ENCODE peak calls at places on chromosomes 4 and X, in four cellular contexts. One of them, this sample, is unnamed.

GRCh38 chr4:151992301-151992700 is 231.5 kb upstream of the GATB start:
- DNase-seq in ovary: no peak
- DNase-seq in heart right ventricle: no peak
- DNase-seq in K562: no peak
- DNase-seq in this sample: no peak

GRCh38 chrX:51847463-51847862 is 46.0 kb upstream of the MAGED1 start:
- DNase-seq in ovary: no peak
- DNase-seq in heart right ventricle: no peak
- DNase-seq in K562: no peak
- DNase-seq in this sample: no peak

GRCh38 chr4:163495900-163496299 is 1.4 kb downstream of the TMA16 start:
- DNase-seq in ovary: no peak
- DNase-seq in heart right ventricle: no peak
- DNase-seq in K562: no peak
- DNase-seq in this sample: no peak

GRCh38 chrX:39063037-39063436 is 261.8 kb downstream of the MID1IP1 start:
- DNase-seq in ovary: no peak
- DNase-seq in heart right ventricle: no peak
- DNase-seq in K562: no peak
- DNase-seq in this sample: peak; percentile 87

GRCh38 chr4:39576268-39576667 is 49.0 kb upstream of the UGDH start:
- DNase-seq in ovary: no peak
- DNase-seq in heart right ventricle: no peak
- DNase-seq in K562: no peak
- DNase-seq in this sample: no peak

GRCh38 chrX:13357925-13358324 is 38.1 kb upstream of the ATXN3L start:
- DNase-seq in ovary: no peak
- DNase-seq in heart right ventricle: no peak
- DNase-seq in K562: no peak
- DNase-seq in this sample: no peak

GRCh38 chr4:23269583-23269982 is 576.8 kb downstream of the GBA3 start:
- DNase-seq in ovary: no peak
- DNase-seq in heart right ventricle: no peak
- DNase-seq in K562: no peak
- DNase-seq in this sample: no peak

GRCh38 chr4:5747746-5748365 is 36.9 kb downstream of the EVC start:
- DNase-seq in ovary: no peak
- DNase-seq in heart right ventricle: no peak
- DNase-seq in K562: no peak
- DNase-seq in this sample: no peak

GRCh38 chr4:38857354-38858096 is 908 bp upstream of the TLR6 start:
- DNase-seq in ovary: no peak
- DNase-seq in heart right ventricle: no peak
- DNase-seq in K562: no peak
- DNase-seq in this sample: peak; percentile 87

GRCh38 chrX:29241831-29242230 is 654.6 kb downstream of the IL1RAPL1 start:
- DNase-seq in ovary: no peak
- DNase-seq in heart right ventricle: no peak
- DNase-seq in K562: no peak
- DNase-seq in this sample: no peak

GRCh38 chr4:36187723-36188333 is 56.5 kb downstream of the ARAP2 start:
- DNase-seq in ovary: no peak
- DNase-seq in heart right ventricle: no peak
- DNase-seq in K562: no peak
- DNase-seq in this sample: no peak

GRCh38 chr4:85147481-85148076 is 181.1 kb upstream of the WDFY3 start:
- DNase-seq in ovary: peak; percentile 38
- DNase-seq in heart right ventricle: peak; percentile 27
- DNase-seq in K562: peak; percentile 22
- DNase-seq in this sample: no peak

GRCh38 chr4:143554728-143555597 is 41.5 kb downstream of the SMARCA5 start:
- DNase-seq in ovary: no peak
- DNase-seq in heart right ventricle: no peak
- DNase-seq in K562: no peak
- DNase-seq in this sample: no peak

GRCh38 chr4:151676301-151676700 is 84.5 kb downstream of the GATB start:
- DNase-seq in ovary: no peak
- DNase-seq in heart right ventricle: no peak
- DNase-seq in K562: no peak
- DNase-seq in this sample: no peak

GRCh38 chrX:129636175-129636681 is 18.5 kb downstream of the APLN start:
- DNase-seq in ovary: no peak
- DNase-seq in heart right ventricle: no peak
- DNase-seq in K562: peak; percentile 24
- DNase-seq in this sample: no peak

GRCh38 chr4:8656185-8656517 is 63.6 kb downstream of the CPZ start:
- DNase-seq in ovary: no peak
- DNase-seq in heart right ventricle: no peak
- DNase-seq in K562: no peak
- DNase-seq in this sample: no peak

GRCh38 chr4:41256131-41256739 is 493 bp upstream of the UCHL1 start:
- DNase-seq in ovary: no peak
- DNase-seq in heart right ventricle: no peak
- DNase-seq in K562: no peak
- DNase-seq in this sample: no peak

GRCh38 chrX:76127341-76127740 is 45.5 kb upstream of the PBDC1 start:
- DNase-seq in ovary: no peak
- DNase-seq in heart right ventricle: no peak
- DNase-seq in K562: no peak
- DNase-seq in this sample: no peak

GRCh38 chr4:178090640-178091411 is 648.6 kb upstream of the AGA start:
- DNase-seq in ovary: no peak
- DNase-seq in heart right ventricle: no peak
- DNase-seq in K562: no peak
- DNase-seq in this sample: no peak

GRCh38 chr4:176444741-176445140 is 125.0 kb downstream of the SPCS3 start:
- DNase-seq in ovary: no peak
- DNase-seq in heart right ventricle: no peak
- DNase-seq in K562: no peak
- DNase-seq in this sample: no peak

GRCh38 chr4:16889945-16890344 is 8.5 kb downstream of the LDB2 start:
- DNase-seq in ovary: no peak
- DNase-seq in heart right ventricle: no peak
- DNase-seq in K562: no peak
- DNase-seq in this sample: no peak

GRCh38 chrX:134572816-134573682 is 85.2 kb downstream of the PLAC1 start:
- DNase-seq in ovary: no peak
- DNase-seq in heart right ventricle: no peak
- DNase-seq in K562: no peak
- DNase-seq in this sample: no peak

GRCh38 chrX:129983575-129984131 is 1.2 kb downstream of the BCORL1 start:
- DNase-seq in ovary: peak; percentile 50
- DNase-seq in heart right ventricle: peak; percentile 22
- DNase-seq in K562: peak; percentile 44
- DNase-seq in this sample: no peak

GRCh38 chr4:71549516-71550160 is 210.8 kb downstream of the SLC4A4 start:
- DNase-seq in ovary: no peak
- DNase-seq in heart right ventricle: no peak
- DNase-seq in K562: no peak
- DNase-seq in this sample: no peak

GRCh38 chr4:8419222-8420041 is 21.1 kb downstream of the ACOX3 start:
- DNase-seq in ovary: no peak
- DNase-seq in heart right ventricle: no peak
- DNase-seq in K562: no peak
- DNase-seq in this sample: no peak

GRCh38 chr4:188534297-188534696 is 395.1 kb downstream of the TRIML1 start:
- DNase-seq in ovary: no peak
- DNase-seq in heart right ventricle: no peak
- DNase-seq in K562: no peak
- DNase-seq in this sample: no peak

GRCh38 chr4:142719854-142720541 is 126.1 kb downstream of the INPP4B start:
- DNase-seq in ovary: no peak
- DNase-seq in heart right ventricle: no peak
- DNase-seq in K562: no peak
- DNase-seq in this sample: no peak

GRCh38 chrX:1521459-1521956 is 15.5 kb downstream of the P2RY8 start:
- DNase-seq in ovary: no peak
- DNase-seq in heart right ventricle: no peak
- DNase-seq in K562: no peak
- DNase-seq in this sample: peak; percentile 77

GRCh38 chr4:48777739-48778138 is 2.3 kb downstream of the FRYL start:
- DNase-seq in ovary: no peak
- DNase-seq in heart right ventricle: no peak
- DNase-seq in K562: no peak
- DNase-seq in this sample: no peak

GRCh38 chr4:151728679-151729078 is 32.1 kb downstream of the GATB start:
- DNase-seq in ovary: no peak
- DNase-seq in heart right ventricle: no peak
- DNase-seq in K562: no peak
- DNase-seq in this sample: no peak

GRCh38 chrX:87409113-87409841 is 108.3 kb upstream of the KLHL4 start:
- DNase-seq in ovary: peak; percentile 86
- DNase-seq in heart right ventricle: peak; percentile 24
- DNase-seq in K562: peak; percentile 10
- DNase-seq in this sample: no peak

GRCh38 chr4:150972592-150972991 is 42.5 kb downstream of the LRBA start:
- DNase-seq in ovary: no peak
- DNase-seq in heart right ventricle: no peak
- DNase-seq in K562: no peak
- DNase-seq in this sample: no peak

GRCh38 chr4:30718889-30719252 is 1.3 kb upstream of the PCDH7 start:
- DNase-seq in ovary: no peak
- DNase-seq in heart right ventricle: no peak
- DNase-seq in K562: no peak
- DNase-seq in this sample: no peak
- TF ChIP-seq CTCF in ovary: no peak
- TF ChIP-seq CTCF in heart right ventricle: no peak
- TF ChIP-seq CTCF in K562: no peak
- TF ChIP-seq CTCF in this sample: no peak

GRCh38 chr4:25861951-25862410 is 807 bp downstream of the SEL1L3 start:
- DNase-seq in ovary: peak; percentile 39
- DNase-seq in heart right ventricle: peak; percentile 20
- DNase-seq in K562: no peak
- DNase-seq in this sample: no peak

GRCh38 chr4:25862411-25863346 is at the start of gene SEL1L3:
- DNase-seq in ovary: peak; percentile 44
- DNase-seq in heart right ventricle: peak; percentile 48
- DNase-seq in K562: peak; percentile 93
- DNase-seq in this sample: no peak

GRCh38 chr4:25861422-25861926 is 1.3 kb downstream of the SEL1L3 start:
- DNase-seq in ovary: no peak
- DNase-seq in heart right ventricle: no peak
- DNase-seq in K562: no peak
- DNase-seq in this sample: no peak

GRCh38 chr4:25863906-25864418 is 1.2 kb upstream of the SEL1L3 start:
- DNase-seq in ovary: no peak
- DNase-seq in heart right ventricle: no peak
- DNase-seq in K562: no peak
- DNase-seq in this sample: no peak

GRCh38 chr4:25863347-25863784 is 578 bp upstream of the SEL1L3 start:
- DNase-seq in ovary: peak; percentile 36
- DNase-seq in heart right ventricle: peak; percentile 19
- DNase-seq in K562: no peak
- DNase-seq in this sample: no peak
- TF ChIP-seq CTCF in ovary: no peak
- TF ChIP-seq CTCF in heart right ventricle: no peak
- TF ChIP-seq CTCF in K562: no peak
- TF ChIP-seq CTCF in this sample: peak; percentile 29

GRCh38 chr4:18932940-18933339 is 911.4 kb upstream of the LCORL start:
- DNase-seq in ovary: no peak
- DNase-seq in heart right ventricle: no peak
- DNase-seq in K562: no peak
- DNase-seq in this sample: no peak

GRCh38 chr4:18935956-18936355 is 914.4 kb upstream of the LCORL start:
- DNase-seq in ovary: no peak
- DNase-seq in heart right ventricle: no peak
- DNase-seq in K562: no peak
- DNase-seq in this sample: no peak

GRCh38 chr4:18931643-18932373 is 910.3 kb upstream of the LCORL start:
- DNase-seq in ovary: no peak
- DNase-seq in heart right ventricle: no peak
- DNase-seq in K562: no peak
- DNase-seq in this sample: no peak

GRCh38 chr4:18937080-18937479 is 915.5 kb upstream of the LCORL start:
- DNase-seq in ovary: no peak
- DNase-seq in heart right ventricle: no peak
- DNase-seq in K562: no peak
- DNase-seq in this sample: no peak

DNA sequence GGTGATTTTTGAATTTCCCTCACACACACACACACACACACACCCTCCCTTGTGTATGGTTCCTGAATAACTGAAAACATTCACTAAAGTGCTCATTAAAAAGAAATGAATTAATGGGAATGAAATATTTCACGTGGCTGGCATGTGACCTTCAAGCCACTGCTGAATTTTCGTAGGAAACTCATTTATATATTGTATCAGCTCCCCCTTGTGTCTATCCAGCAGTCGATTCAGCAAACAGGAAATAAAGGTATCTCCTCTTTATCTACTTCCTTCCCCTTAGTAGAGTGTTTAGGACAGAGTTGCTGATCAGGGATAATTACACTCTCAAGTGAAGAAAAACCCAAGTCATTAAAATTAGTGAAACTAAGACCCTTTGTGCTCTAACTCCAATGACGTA is 912.6 kb upstream of the LCORL start:
- DNase-seq in ovary: no peak
- DNase-seq in heart right ventricle: no peak
- DNase-seq in K562: no peak
- DNase-seq in this sample: no peak
- TF ChIP-seq CTCF in ovary: no peak
- TF ChIP-seq CTCF in heart right ventricle: no peak
- TF ChIP-seq CTCF in K562: no peak
- TF ChIP-seq CTCF in this sample: no peak

DNA sequence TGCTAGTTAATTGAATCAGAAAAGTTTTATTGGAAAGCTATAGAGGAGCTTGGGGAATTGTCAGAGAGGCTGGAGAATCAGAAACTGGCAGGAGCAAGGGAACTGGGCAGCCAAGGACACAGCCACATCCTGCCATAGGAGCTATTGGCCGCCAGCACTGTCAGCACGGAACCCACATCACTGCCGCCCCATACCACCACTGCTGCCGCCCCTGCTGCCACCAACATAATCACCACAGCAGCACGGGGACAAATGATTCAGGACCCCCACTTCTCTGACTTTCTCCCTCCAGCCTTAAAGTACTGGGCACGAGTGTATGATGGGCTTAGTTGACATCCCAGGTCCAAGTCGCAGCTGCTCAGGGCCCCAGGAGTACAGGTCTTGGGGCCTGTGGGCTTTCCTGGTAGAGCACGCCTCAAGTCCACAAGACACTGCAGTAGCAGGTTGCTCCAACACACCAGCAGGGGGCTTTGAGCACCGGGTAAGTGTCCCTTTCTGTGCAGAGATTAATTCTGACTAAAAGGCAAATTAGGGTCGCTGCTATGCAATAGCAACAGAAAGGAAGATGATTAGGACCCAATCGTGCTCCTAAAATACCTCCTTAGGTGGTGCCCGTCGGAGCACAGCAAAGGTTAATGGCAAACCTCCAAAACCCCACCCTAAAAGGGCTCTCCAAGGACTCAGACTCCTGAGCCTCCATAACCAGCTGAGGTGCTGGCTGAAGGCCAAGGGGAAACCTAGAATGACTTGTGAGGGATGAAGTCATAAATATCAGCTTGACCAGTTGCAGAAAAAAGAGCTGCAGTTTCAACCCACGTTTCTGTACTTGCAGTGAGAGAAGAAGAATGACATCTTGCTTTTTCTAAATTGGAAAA is 6.8 kb downstream of the PJA1 start:
- DNase-seq in ovary: peak; percentile 76
- DNase-seq in heart right ventricle: peak; percentile 41
- DNase-seq in K562: peak; percentile 39
- DNase-seq in this sample: no peak
- TF ChIP-seq CTCF in ovary: peak; percentile 31
- TF ChIP-seq CTCF in heart right ventricle: peak; percentile 33
- TF ChIP-seq CTCF in K562: peak; percentile 60
- TF ChIP-seq CTCF in this sample: peak; percentile 20